ENCODE peak calls at places on chromosomes 3 and 15, in four cellular contexts. Q is AG04450, J is ovary, D is cardiac fibroblast. X is an unnamed sample.

GRCh38 chr15:67174864-67175573 is 79.4 kb downstream of the AAGAB start:
- DNase-seq in Q (no peak), J (no peak), D (peak), X (no peak)

GRCh38 chr15:71098920-71099319 is 16.4 kb upstream of the THSD4 start:
- DNase-seq in Q (no peak), J (no peak), D (no peak), X (no peak)

GRCh38 chr3:126081618-126082333 is 2.1 kb downstream of the SLC41A3 start:
- DNase-seq in Q (no peak), J (no peak), D (peak), X (peak)

GRCh38 chr15:77354064-77354463 is 65.8 kb downstream of the PEAK1 start:
- DNase-seq in Q (no peak), J (no peak), D (no peak), X (no peak)

GRCh38 chr15:48975713-48976419 is 12.1 kb upstream of the SHC4 start:
- DNase-seq in Q (no peak), J (peak), D (peak), X (peak)

GRCh38 chr3:13111173-13111873 is 38.1 kb upstream of the IQSEC1 start:
- DNase-seq in Q (no peak), J (no peak), D (no peak), X (no peak)

GRCh38 chr3:177015881-177016280 is 181.4 kb downstream of the TBL1XR1 start:
- DNase-seq in Q (no peak), J (no peak), D (no peak), X (no peak)

GRCh38 chr15:57079907-57080750 is 161.7 kb downstream of the TCF12 start:
- DNase-seq in Q (no peak), J (no peak), D (no peak), X (no peak)

GRCh38 chr3:48285132-48285531 is 44.2 kb downstream of the ZNF589 start:
- DNase-seq in Q (no peak), J (no peak), D (no peak), X (peak)

GRCh38 chr15:31330836-31331235 is 4.2 kb downstream of the KLF13 start:
- DNase-seq in Q (no peak), J (no peak), D (no peak), X (no peak)

DNA sequence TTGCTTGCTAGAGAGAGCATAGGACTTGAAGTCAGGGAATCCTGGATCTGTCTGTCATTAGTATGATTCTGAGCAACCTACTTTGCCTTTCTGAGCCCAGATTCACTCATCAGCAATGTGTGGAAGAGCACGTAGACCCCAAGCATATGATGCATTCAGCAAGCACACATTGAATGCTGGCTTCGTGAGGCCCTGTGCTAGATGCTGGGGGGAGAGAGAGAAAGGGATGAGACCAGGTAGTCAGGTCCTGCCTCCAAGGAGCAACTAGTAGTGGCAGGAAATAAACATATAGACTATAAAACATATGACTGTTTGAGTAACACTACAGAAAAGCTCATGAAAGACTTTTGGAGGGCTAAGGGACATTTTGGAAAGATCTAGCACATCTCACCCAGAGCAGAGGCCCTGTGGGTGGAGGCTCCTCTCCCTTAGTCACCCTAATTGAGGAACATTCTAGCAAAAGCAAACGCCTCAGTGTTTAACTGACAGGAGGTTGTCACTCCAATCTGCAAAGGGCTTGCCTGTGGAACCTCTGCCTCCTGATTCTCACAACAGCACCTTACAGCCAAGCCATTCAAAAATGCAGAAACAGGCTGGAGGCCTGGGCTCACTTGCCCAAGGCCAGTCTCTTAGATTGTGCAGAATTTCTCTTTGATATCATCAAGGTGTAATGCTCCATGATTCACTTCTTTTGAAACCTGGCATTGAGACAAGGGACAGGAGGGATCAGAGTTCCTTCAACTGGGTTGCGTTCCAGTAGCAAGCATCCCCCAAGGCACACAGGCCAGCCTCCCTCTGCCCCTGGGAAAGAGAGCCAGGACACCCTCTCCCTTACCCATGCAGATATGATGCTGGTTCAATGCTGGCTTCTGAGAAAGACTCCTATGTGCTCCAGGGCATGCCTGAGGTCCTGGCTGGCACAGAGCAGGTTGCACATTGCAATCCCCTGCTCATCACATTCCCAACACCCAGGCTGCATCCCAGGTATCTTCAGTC is 26.1 kb downstream of the STARD5 start:
- DNase-seq in Q (no peak), J (no peak), D (no peak), X (no peak)
- H3K4me3 ChIP-seq in Q (no peak), J (no peak), D (no peak), X (no peak)

GRCh38 chr3:52211268-52211891 is 13.4 kb downstream of the ALAS1 start:
- DNase-seq in Q (no peak), J (no peak), D (no peak), X (no peak)
- TF ChIP-seq CTCF in Q (no peak), J (no peak), D (no peak), X (no peak)

GRCh38 chr15:89358435-89358754 is 23.8 kb upstream of the POLG start:
- DNase-seq in Q (no peak), J (no peak), D (no peak), X (no peak)

GRCh38 chr15:89356634-89357298 is 22.1 kb upstream of the POLG start:
- DNase-seq in Q (no peak), J (no peak), D (peak), X (no peak)

GRCh38 chr15:89360294-89360971 is 25.8 kb upstream of the POLG start:
- DNase-seq in Q (no peak), J (no peak), D (no peak), X (no peak)

GRCh38 chr15:89359471-89360293 is 25.1 kb upstream of the POLG start:
- DNase-seq in Q (no peak), J (no peak), D (no peak), X (no peak)

DNA sequence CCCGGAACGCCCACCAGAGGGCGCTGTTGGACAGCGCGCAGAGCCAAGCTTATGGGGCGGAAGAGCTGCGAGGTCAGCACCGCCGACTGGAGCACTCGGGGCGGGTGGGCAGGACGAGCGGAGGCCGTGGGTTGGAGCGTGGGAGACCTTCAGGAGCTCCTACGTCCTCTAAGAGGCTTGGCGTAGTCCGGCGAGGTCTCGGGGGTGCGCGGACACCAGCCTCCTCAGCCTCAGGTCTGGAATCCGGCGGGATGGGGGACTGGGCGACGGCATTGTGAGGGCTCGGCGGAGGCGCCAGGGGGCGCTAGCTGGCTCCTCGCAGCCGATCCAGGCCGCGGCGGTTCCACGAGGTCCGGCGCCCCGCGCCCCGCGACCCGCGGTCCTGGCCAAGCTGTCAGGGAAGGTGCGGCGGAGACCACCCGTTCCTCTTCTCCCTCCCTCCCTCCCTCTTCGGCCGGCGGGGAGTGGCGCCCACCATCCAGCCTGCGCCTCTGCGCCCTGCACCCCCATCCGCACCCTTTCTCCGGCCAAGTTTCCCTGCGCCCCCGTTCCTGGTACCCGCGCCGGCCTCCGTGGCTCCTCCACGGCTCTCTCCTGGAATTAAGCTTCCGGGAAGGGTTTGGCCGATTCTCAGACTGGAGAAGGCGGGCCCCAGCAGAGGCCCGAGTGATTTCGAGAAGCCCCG is 24.3 kb upstream of the POLG start:
- DNase-seq in Q (peak), J (peak), D (peak), X (peak)
- H3K4me3 ChIP-seq in Q (peak), J (peak), D (peak), X (peak)

GRCh38 chr3:38840987-38841386 is 25.0 kb upstream of the SCN10A start:
- DNase-seq in Q (no peak), J (no peak), D (no peak), X (peak)
- TF ChIP-seq CTCF in Q (peak), J (no peak), D (no peak), X (peak)

GRCh38 chr3:55489804-55490132 is 2.7 kb upstream of the WNT5A start:
- DNase-seq in Q (no peak), J (peak), D (no peak), X (no peak)
- H3K4me3 ChIP-seq in Q (peak), J (no peak), D (peak), X (no peak)

X was measured in fibroblast of the aortic adventitia.